ENCODE peak calls at places on chromosomes 16 and 17, in six cellular contexts. One of them, this sample, is unnamed. For H3K4me1, the result is how much of the 10 kb centered on the place peaks cover.

GRCh38 chr16:3007059-3007956 is 5.4 kb upstream of the CLDN9 start:
- DNase-seq in naive thymus-derived CD4-positive, alpha-beta T cell: no peak
- DNase-seq in heart left ventricle: no peak
- DNase-seq in IMR-90: no peak
- DNase-seq in mesenchymal stem cell: no peak
- DNase-seq in Peyer's patch: peak
- DNase-seq in this sample: peak

GRCh38 chr16:67661101-67661661 is 421 bp downstream of the PARD6A start:
- DNase-seq in naive thymus-derived CD4-positive, alpha-beta T cell: peak
- DNase-seq in heart left ventricle: peak
- DNase-seq in IMR-90: peak
- DNase-seq in mesenchymal stem cell: peak
- DNase-seq in Peyer's patch: no peak
- DNase-seq in this sample: no peak

GRCh38 chr17:20234266-20234665 is 225.1 kb downstream of the SPECC1 start:
- DNase-seq in naive thymus-derived CD4-positive, alpha-beta T cell: peak
- DNase-seq in heart left ventricle: no peak
- DNase-seq in IMR-90: no peak
- DNase-seq in mesenchymal stem cell: no peak
- DNase-seq in Peyer's patch: no peak
- DNase-seq in this sample: no peak

GRCh38 chr17:50163846-50164696 is 1.7 kb upstream of the SGCA start:
- DNase-seq in naive thymus-derived CD4-positive, alpha-beta T cell: no peak
- DNase-seq in heart left ventricle: peak
- DNase-seq in IMR-90: no peak
- DNase-seq in mesenchymal stem cell: no peak
- DNase-seq in Peyer's patch: no peak
- DNase-seq in this sample: no peak

GRCh38 chr16:89004209-89004831 is 27.3 kb upstream of the CBFA2T3 start:
- DNase-seq in naive thymus-derived CD4-positive, alpha-beta T cell: no peak
- DNase-seq in heart left ventricle: peak
- DNase-seq in IMR-90: no peak
- DNase-seq in mesenchymal stem cell: no peak
- DNase-seq in Peyer's patch: no peak
- DNase-seq in this sample: no peak

GRCh38 chr17:66983414-66984021 is 19.0 kb downstream of the CACNG4 start:
- DNase-seq in naive thymus-derived CD4-positive, alpha-beta T cell: no peak
- DNase-seq in heart left ventricle: no peak
- DNase-seq in IMR-90: no peak
- DNase-seq in mesenchymal stem cell: no peak
- DNase-seq in Peyer's patch: no peak
- DNase-seq in this sample: no peak

GRCh38 chr17:68318103-68318991 is 27.1 kb downstream of the ARSG start:
- DNase-seq in naive thymus-derived CD4-positive, alpha-beta T cell: no peak
- DNase-seq in heart left ventricle: no peak
- DNase-seq in IMR-90: peak
- DNase-seq in mesenchymal stem cell: peak
- DNase-seq in Peyer's patch: no peak
- DNase-seq in this sample: no peak

GRCh38 chr17:246851-247421 is 65.5 kb upstream of the DOC2B start:
- DNase-seq in naive thymus-derived CD4-positive, alpha-beta T cell: no peak
- DNase-seq in heart left ventricle: no peak
- DNase-seq in IMR-90: no peak
- DNase-seq in mesenchymal stem cell: no peak
- DNase-seq in Peyer's patch: no peak
- DNase-seq in this sample: no peak

GRCh38 chr17:792277-792676 is 10.1 kb downstream of the MRM3 start:
- DNase-seq in naive thymus-derived CD4-positive, alpha-beta T cell: no peak
- DNase-seq in heart left ventricle: no peak
- DNase-seq in IMR-90: peak
- DNase-seq in mesenchymal stem cell: peak
- DNase-seq in Peyer's patch: no peak
- DNase-seq in this sample: no peak

GRCh38 chr16:83586036-83586810 is 221.6 kb upstream of the HSBP1 start:
- DNase-seq in naive thymus-derived CD4-positive, alpha-beta T cell: no peak
- DNase-seq in heart left ventricle: no peak
- DNase-seq in IMR-90: no peak
- DNase-seq in mesenchymal stem cell: peak
- DNase-seq in Peyer's patch: no peak
- DNase-seq in this sample: no peak

GRCh38 chr16:23837553-23838308 is 1.9 kb downstream of the PRKCB start:
- DNase-seq in naive thymus-derived CD4-positive, alpha-beta T cell: no peak
- DNase-seq in heart left ventricle: no peak
- DNase-seq in IMR-90: no peak
- DNase-seq in mesenchymal stem cell: no peak
- DNase-seq in Peyer's patch: no peak
- DNase-seq in this sample: no peak

GRCh38 chr16:86252596-86252995 is 257.7 kb upstream of the FOXF1 start:
- DNase-seq in naive thymus-derived CD4-positive, alpha-beta T cell: no peak
- DNase-seq in heart left ventricle: no peak
- DNase-seq in IMR-90: peak
- DNase-seq in mesenchymal stem cell: peak
- DNase-seq in Peyer's patch: no peak
- DNase-seq in this sample: peak

GRCh38 chr16:27529962-27530361 is 19.8 kb downstream of the GTF3C1 start:
- DNase-seq in naive thymus-derived CD4-positive, alpha-beta T cell: no peak
- DNase-seq in heart left ventricle: no peak
- DNase-seq in IMR-90: peak
- DNase-seq in mesenchymal stem cell: peak
- DNase-seq in Peyer's patch: no peak
- DNase-seq in this sample: no peak

GRCh38 chr17:42321555-42321954 is 33.3 kb downstream of the STAT5A start:
- DNase-seq in naive thymus-derived CD4-positive, alpha-beta T cell: no peak
- DNase-seq in heart left ventricle: no peak
- DNase-seq in IMR-90: no peak
- DNase-seq in mesenchymal stem cell: no peak
- DNase-seq in Peyer's patch: no peak
- DNase-seq in this sample: no peak

GRCh38 chr17:74192950-74193781 is 10.3 kb upstream of the RPL38 start:
- DNase-seq in naive thymus-derived CD4-positive, alpha-beta T cell: no peak
- DNase-seq in heart left ventricle: peak
- DNase-seq in IMR-90: no peak
- DNase-seq in mesenchymal stem cell: peak
- DNase-seq in Peyer's patch: peak
- DNase-seq in this sample: peak

GRCh38 chr16:63315229-63315628 is 1279.0 kb upstream of the CDH8 start:
- DNase-seq in naive thymus-derived CD4-positive, alpha-beta T cell: no peak
- DNase-seq in heart left ventricle: no peak
- DNase-seq in IMR-90: no peak
- DNase-seq in mesenchymal stem cell: peak
- DNase-seq in Peyer's patch: no peak
- DNase-seq in this sample: no peak

GRCh38 chr17:57665696-57666095 is 79.4 kb downstream of the CCDC182 start:
- DNase-seq in naive thymus-derived CD4-positive, alpha-beta T cell: no peak
- DNase-seq in heart left ventricle: no peak
- DNase-seq in IMR-90: no peak
- DNase-seq in mesenchymal stem cell: no peak
- DNase-seq in Peyer's patch: no peak
- DNase-seq in this sample: no peak

GRCh38 chr17:57662021-57662420 is 83.1 kb downstream of the CCDC182 start:
- DNase-seq in naive thymus-derived CD4-positive, alpha-beta T cell: no peak
- DNase-seq in heart left ventricle: no peak
- DNase-seq in IMR-90: no peak
- DNase-seq in mesenchymal stem cell: no peak
- DNase-seq in Peyer's patch: no peak
- DNase-seq in this sample: no peak

GRCh38 chr17:57665128-57665527 is 80.0 kb downstream of the CCDC182 start:
- DNase-seq in naive thymus-derived CD4-positive, alpha-beta T cell: no peak
- DNase-seq in heart left ventricle: no peak
- DNase-seq in IMR-90: no peak
- DNase-seq in mesenchymal stem cell: no peak
- DNase-seq in Peyer's patch: peak
- DNase-seq in this sample: no peak

GRCh38 chr17:57662644-57663308 is 82.3 kb downstream of the CCDC182 start:
- DNase-seq in naive thymus-derived CD4-positive, alpha-beta T cell: no peak
- DNase-seq in heart left ventricle: peak
- DNase-seq in IMR-90: peak
- DNase-seq in mesenchymal stem cell: peak
- DNase-seq in Peyer's patch: peak
- DNase-seq in this sample: peak

GRCh38 chr17:57663326-57664070 is 81.6 kb downstream of the CCDC182 start:
- DNase-seq in naive thymus-derived CD4-positive, alpha-beta T cell: no peak
- DNase-seq in heart left ventricle: no peak
- DNase-seq in IMR-90: no peak
- DNase-seq in mesenchymal stem cell: peak
- DNase-seq in Peyer's patch: no peak
- DNase-seq in this sample: no peak
- H3K4me1 ChIP-seq in naive thymus-derived CD4-positive, alpha-beta T cell: under half
- H3K4me1 ChIP-seq in heart left ventricle: under half
- H3K4me1 ChIP-seq in IMR-90: under half
- H3K4me1 ChIP-seq in mesenchymal stem cell: under half
- H3K4me1 ChIP-seq in Peyer's patch: under half
- H3K4me1 ChIP-seq in this sample: under half

GRCh38 chr17:61397086-61397842 is 2.4 kb upstream of the TBX2 start:
- DNase-seq in naive thymus-derived CD4-positive, alpha-beta T cell: no peak
- DNase-seq in heart left ventricle: no peak
- DNase-seq in IMR-90: peak
- DNase-seq in mesenchymal stem cell: peak
- DNase-seq in Peyer's patch: peak
- DNase-seq in this sample: no peak

GRCh38 chr17:61394630-61395408 is 4.8 kb upstream of the TBX2 start:
- DNase-seq in naive thymus-derived CD4-positive, alpha-beta T cell: no peak
- DNase-seq in heart left ventricle: no peak
- DNase-seq in IMR-90: peak
- DNase-seq in mesenchymal stem cell: no peak
- DNase-seq in Peyer's patch: no peak
- DNase-seq in this sample: no peak

GRCh38 chr17:61396586-61397085 is 3.0 kb upstream of the TBX2 start:
- DNase-seq in naive thymus-derived CD4-positive, alpha-beta T cell: no peak
- DNase-seq in heart left ventricle: no peak
- DNase-seq in IMR-90: peak
- DNase-seq in mesenchymal stem cell: peak
- DNase-seq in Peyer's patch: peak
- DNase-seq in this sample: no peak

GRCh38 chr17:61395409-61395982 is 4.1 kb upstream of the TBX2 start:
- DNase-seq in naive thymus-derived CD4-positive, alpha-beta T cell: no peak
- DNase-seq in heart left ventricle: no peak
- DNase-seq in IMR-90: no peak
- DNase-seq in mesenchymal stem cell: no peak
- DNase-seq in Peyer's patch: no peak
- DNase-seq in this sample: no peak

GRCh38 chr17:61395983-61396585 is 3.6 kb upstream of the TBX2 start:
- DNase-seq in naive thymus-derived CD4-positive, alpha-beta T cell: no peak
- DNase-seq in heart left ventricle: no peak
- DNase-seq in IMR-90: peak
- DNase-seq in mesenchymal stem cell: peak
- DNase-seq in Peyer's patch: no peak
- DNase-seq in this sample: no peak
- H3K4me1 ChIP-seq in naive thymus-derived CD4-positive, alpha-beta T cell: under half
- H3K4me1 ChIP-seq in heart left ventricle: under half
- H3K4me1 ChIP-seq in IMR-90: under half
- H3K4me1 ChIP-seq in mesenchymal stem cell: under half
- H3K4me1 ChIP-seq in Peyer's patch: under half
- H3K4me1 ChIP-seq in this sample: under half

GRCh38 chr17:28896491-28896883 is 1.0 kb downstream of the FLOT2 start:
- DNase-seq in naive thymus-derived CD4-positive, alpha-beta T cell: no peak
- DNase-seq in heart left ventricle: no peak
- DNase-seq in IMR-90: no peak
- DNase-seq in mesenchymal stem cell: peak
- DNase-seq in Peyer's patch: no peak
- DNase-seq in this sample: no peak

GRCh38 chr17:28898261-28898955 is 875 bp upstream of the FLOT2 start:
- DNase-seq in naive thymus-derived CD4-positive, alpha-beta T cell: no peak
- DNase-seq in heart left ventricle: no peak
- DNase-seq in IMR-90: no peak
- DNase-seq in mesenchymal stem cell: no peak
- DNase-seq in Peyer's patch: peak
- DNase-seq in this sample: no peak

GRCh38 chr17:28897769-28898259 is 281 bp upstream of the FLOT2 start:
- DNase-seq in naive thymus-derived CD4-positive, alpha-beta T cell: no peak
- DNase-seq in heart left ventricle: no peak
- DNase-seq in IMR-90: no peak
- DNase-seq in mesenchymal stem cell: no peak
- DNase-seq in Peyer's patch: no peak
- DNase-seq in this sample: no peak

GRCh38 chr17:28896884-28897768 is at the start of gene FLOT2:
- DNase-seq in naive thymus-derived CD4-positive, alpha-beta T cell: peak
- DNase-seq in heart left ventricle: peak
- DNase-seq in IMR-90: peak
- DNase-seq in mesenchymal stem cell: peak
- DNase-seq in Peyer's patch: peak
- DNase-seq in this sample: peak

GRCh38 chr17:28895794-28896447 is 1.6 kb downstream of the FLOT2 start:
- DNase-seq in naive thymus-derived CD4-positive, alpha-beta T cell: no peak
- DNase-seq in heart left ventricle: no peak
- DNase-seq in IMR-90: no peak
- DNase-seq in mesenchymal stem cell: no peak
- DNase-seq in Peyer's patch: no peak
- DNase-seq in this sample: no peak
- H3K4me1 ChIP-seq in naive thymus-derived CD4-positive, alpha-beta T cell: under half
- H3K4me1 ChIP-seq in heart left ventricle: under half
- H3K4me1 ChIP-seq in IMR-90: under half
- H3K4me1 ChIP-seq in mesenchymal stem cell: under half
- H3K4me1 ChIP-seq in Peyer's patch: under half
- H3K4me1 ChIP-seq in this sample: under half

GRCh38 chr16:65049679-65050078 is 72.2 kb downstream of the CDH11 start:
- DNase-seq in naive thymus-derived CD4-positive, alpha-beta T cell: no peak
- DNase-seq in heart left ventricle: no peak
- DNase-seq in IMR-90: no peak
- DNase-seq in mesenchymal stem cell: no peak
- DNase-seq in Peyer's patch: no peak
- DNase-seq in this sample: no peak
- H3K4me1 ChIP-seq in naive thymus-derived CD4-positive, alpha-beta T cell: under half
- H3K4me1 ChIP-seq in heart left ventricle: under half
- H3K4me1 ChIP-seq in IMR-90: under half
- H3K4me1 ChIP-seq in mesenchymal stem cell: under half
- H3K4me1 ChIP-seq in Peyer's patch: under half
- H3K4me1 ChIP-seq in this sample: under half

DNA sequence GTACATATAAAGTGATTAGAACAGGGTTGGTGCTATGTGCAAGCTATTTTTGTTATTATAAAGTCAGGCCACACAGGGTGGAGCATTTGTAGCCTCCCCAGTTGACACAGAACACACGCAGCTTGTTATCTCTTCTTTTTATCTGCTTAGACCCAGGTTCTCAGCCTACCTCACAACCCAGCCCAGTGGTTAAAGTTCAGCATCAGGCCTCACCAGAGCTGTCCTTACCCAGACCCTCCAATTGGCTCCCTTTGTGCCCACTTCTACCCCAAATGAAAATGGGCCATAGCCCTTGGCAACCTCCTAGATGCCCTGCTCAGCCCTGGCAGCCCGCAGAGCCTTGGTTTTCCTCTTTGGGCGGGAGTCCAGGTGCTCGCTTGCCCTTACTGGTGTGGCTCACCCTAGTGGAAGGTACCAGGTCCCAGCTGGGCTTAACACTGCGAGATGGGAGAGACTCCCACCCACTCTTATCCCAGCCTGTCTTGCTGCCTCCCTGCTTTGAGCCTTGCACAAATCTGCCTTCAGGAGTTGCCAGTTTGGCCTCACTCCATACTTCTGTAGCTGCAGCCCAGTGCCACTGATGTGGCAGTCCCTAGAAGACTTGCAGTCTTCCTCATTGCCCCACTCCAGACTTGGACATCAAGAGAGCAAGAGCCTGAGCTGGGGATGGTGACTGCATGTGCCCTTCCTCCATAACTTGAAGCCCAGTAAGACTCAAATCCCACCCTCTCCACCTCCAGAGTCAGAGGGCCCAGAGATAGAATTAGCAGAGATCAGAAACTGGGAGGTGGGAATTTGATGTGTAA is 1.2 kb upstream of the PIGS start:
- DNase-seq in naive thymus-derived CD4-positive, alpha-beta T cell: no peak
- DNase-seq in heart left ventricle: no peak
- DNase-seq in IMR-90: no peak
- DNase-seq in mesenchymal stem cell: no peak
- DNase-seq in Peyer's patch: peak
- DNase-seq in this sample: peak
- H3K4me1 ChIP-seq in naive thymus-derived CD4-positive, alpha-beta T cell: under half
- H3K4me1 ChIP-seq in heart left ventricle: under half
- H3K4me1 ChIP-seq in IMR-90: under half
- H3K4me1 ChIP-seq in mesenchymal stem cell: under half
- H3K4me1 ChIP-seq in Peyer's patch: under half
- H3K4me1 ChIP-seq in this sample: under half

This sample was measured in colonic mucosa.